ENCODE peak calls at places on chromosomes 3 and 15, in ten cellular contexts. E, B, M, J, U, R, Z, K, G and W are unnamed samples.

GRCh38 chr3:75171632-75172230 is 492.4 kb upstream of the FRG2C start:
- DNase-seq in Z (no peak), G (no peak), U (no peak), R (no peak), B (no peak), K (no peak), E (no peak), M (no peak), J (no peak), W (no peak)

GRCh38 chr3:141367038-141367730 is 1.1 kb upstream of the ZBTB38 start:
- DNase-seq in E (no peak), K (no peak), R (no peak), M (no peak), G (no peak), U (no peak), J (no peak), Z (no peak), B (no peak), W (peak; percentile 99)

GRCh38 chr3:27714692-27715453 is 7.2 kb downstream of the EOMES start:
- DNase-seq in K (no peak), Z (no peak), E (no peak), J (no peak), M (no peak), U (no peak), G (no peak), B (no peak), R (no peak), W (no peak)

GRCh38 chr3:123800352-123800682 is 83.8 kb downstream of the MYLK start:
- DNase-seq in J (no peak), K (no peak), M (no peak), G (no peak), E (no peak), U (no peak), R (no peak), Z (no peak), B (no peak), W (no peak)

GRCh38 chr3:185630182-185630622 is 44.1 kb downstream of the SENP2 start:
- DNase-seq in U (no peak), K (no peak), E (no peak), M (no peak), B (peak; percentile 34), J (no peak), Z (peak; percentile 9), R (no peak), G (no peak), W (no peak)

GRCh38 chr15:40047413-40048154 is 8.6 kb upstream of the SRP14 start:
- DNase-seq in B (peak; percentile 41), K (no peak), G (no peak), Z (no peak), J (no peak), E (no peak), M (no peak), U (no peak), R (peak; percentile 42), W (no peak)

GRCh38 chr3:114274929-114275328 is 18.9 kb upstream of the TIGIT start:
- DNase-seq in K (no peak), B (no peak), R (no peak), J (no peak), E (no peak), Z (no peak), U (no peak), G (no peak), M (no peak), W (no peak)

GRCh38 chr3:4826237-4827100 is 152.8 kb upstream of the BHLHE40 start:
- DNase-seq in B (peak; percentile 41), R (no peak), M (no peak), E (no peak), J (no peak), U (no peak), Z (no peak), K (no peak), G (no peak), W (no peak)

GRCh38 chr3:44476181-44476599 is 1.3 kb downstream of the ZNF445 start:
- DNase-seq in K (no peak), M (no peak), G (no peak), J (no peak), E (no peak), B (no peak), U (no peak), R (no peak), Z (no peak), W (no peak)

GRCh38 chr3:124853446-124853845 is 33.7 kb downstream of the ITGB5 start:
- DNase-seq in E (no peak), G (no peak), B (no peak), Z (no peak), U (no peak), R (no peak), K (no peak), M (no peak), J (no peak), W (no peak)

GRCh38 chr3:141352262-141352984 is 15.9 kb upstream of the ZBTB38 start:
- DNase-seq in M (no peak), R (no peak), E (no peak), Z (no peak), G (no peak), B (no peak), J (no peak), K (no peak), U (no peak), W (no peak)

GRCh38 chr3:197692641-197693040 is 44.1 kb downstream of the RUBCN start:
- DNase-seq in M (no peak), G (no peak), J (no peak), U (no peak), Z (no peak), K (no peak), E (no peak), R (no peak), B (no peak), W (no peak)